ENCODE peak calls at places on chromosomes 3 and 15, in five cellular contexts. One of them, this sample, is unnamed.

GRCh38 chr3:147392083-147392916 is 14.0 kb downstream of the ZIC4 start:
- DNase-seq in astrocyte: no peak
- DNase-seq in tibial artery: no peak
- DNase-seq in mammary epithelial cell: no peak
- DNase-seq in K562: no peak
- DNase-seq in this sample: no peak

GRCh38 chr15:71800835-71801745 is 9.3 kb upstream of the NR2E3 start:
- DNase-seq in astrocyte: peak; percentile 63
- DNase-seq in tibial artery: no peak
- DNase-seq in mammary epithelial cell: peak; percentile 54
- DNase-seq in K562: peak; percentile 46
- DNase-seq in this sample: no peak

GRCh38 chr3:110815008-110815583 is 256.5 kb upstream of the NECTIN3 start:
- DNase-seq in astrocyte: peak; percentile 93
- DNase-seq in tibial artery: no peak
- DNase-seq in mammary epithelial cell: peak; percentile 66
- DNase-seq in K562: no peak
- DNase-seq in this sample: no peak

GRCh38 chr3:126389112-126389791 is 5.5 kb upstream of the CFAP100 start:
- DNase-seq in astrocyte: peak; percentile 59
- DNase-seq in tibial artery: peak; percentile 96
- DNase-seq in mammary epithelial cell: peak; percentile 69
- DNase-seq in K562: peak; percentile 75
- DNase-seq in this sample: peak; percentile 90

GRCh38 chr3:185779461-185779860 is 45.4 kb downstream of the IGF2BP2 start:
- DNase-seq in astrocyte: no peak
- DNase-seq in tibial artery: no peak
- DNase-seq in mammary epithelial cell: no peak
- DNase-seq in K562: no peak
- DNase-seq in this sample: no peak

GRCh38 chr3:5013021-5013906 is 34.0 kb downstream of the BHLHE40 start:
- DNase-seq in astrocyte: peak; percentile 62
- DNase-seq in tibial artery: no peak
- DNase-seq in mammary epithelial cell: peak; percentile 89
- DNase-seq in K562: peak; percentile 91
- DNase-seq in this sample: no peak

GRCh38 chr15:69282128-69282743 is 16.5 kb upstream of the PAQR5 start:
- DNase-seq in astrocyte: no peak
- DNase-seq in tibial artery: no peak
- DNase-seq in mammary epithelial cell: no peak
- DNase-seq in K562: no peak
- DNase-seq in this sample: no peak

GRCh38 chr3:123773681-123774431 is 110.3 kb downstream of the MYLK start:
- DNase-seq in astrocyte: peak; percentile 76
- DNase-seq in tibial artery: peak; percentile 53
- DNase-seq in mammary epithelial cell: no peak
- DNase-seq in K562: no peak
- DNase-seq in this sample: no peak

GRCh38 chr3:112775011-112775742 is 71.5 kb downstream of the CD200R1L start:
- DNase-seq in astrocyte: peak; percentile 91
- DNase-seq in tibial artery: no peak
- DNase-seq in mammary epithelial cell: no peak
- DNase-seq in K562: no peak
- DNase-seq in this sample: no peak

GRCh38 chr3:95926904-95927501 is 887.4 kb upstream of the EPHA6 start:
- DNase-seq in astrocyte: no peak
- DNase-seq in tibial artery: no peak
- DNase-seq in mammary epithelial cell: no peak
- DNase-seq in K562: no peak
- DNase-seq in this sample: no peak

GRCh38 chr3:57226156-57226555 is 1.4 kb upstream of the APPL1 start:
- DNase-seq in astrocyte: no peak
- DNase-seq in tibial artery: no peak
- DNase-seq in mammary epithelial cell: no peak
- DNase-seq in K562: no peak
- DNase-seq in this sample: no peak

GRCh38 chr3:30597131-30597768 is 9.2 kb upstream of the TGFBR2 start:
- DNase-seq in astrocyte: peak; percentile 93
- DNase-seq in tibial artery: no peak
- DNase-seq in mammary epithelial cell: peak; percentile 97
- DNase-seq in K562: no peak
- DNase-seq in this sample: no peak

GRCh38 chr3:12780776-12781175 is 15.7 kb upstream of the CAND2 start:
- DNase-seq in astrocyte: peak; percentile 16
- DNase-seq in tibial artery: no peak
- DNase-seq in mammary epithelial cell: no peak
- DNase-seq in K562: no peak
- DNase-seq in this sample: no peak

GRCh38 chr3:128987701-128988100 is 6.2 kb downstream of the CFAP92 start:
- DNase-seq in astrocyte: no peak
- DNase-seq in tibial artery: no peak
- DNase-seq in mammary epithelial cell: no peak
- DNase-seq in K562: no peak
- DNase-seq in this sample: no peak

GRCh38 chr15:25693321-25694237 is 169.5 kb downstream of the ATP10A start:
- DNase-seq in astrocyte: no peak
- DNase-seq in tibial artery: no peak
- DNase-seq in mammary epithelial cell: no peak
- DNase-seq in K562: peak; percentile 42
- DNase-seq in this sample: peak; percentile 36

GRCh38 chr3:159787191-159787590 is 201.4 kb upstream of the IL12A start:
- DNase-seq in astrocyte: peak; percentile 86
- DNase-seq in tibial artery: no peak
- DNase-seq in mammary epithelial cell: peak; percentile 94
- DNase-seq in K562: no peak
- DNase-seq in this sample: no peak

GRCh38 chr3:109050591-109051167 is 67.3 kb downstream of the MORC1 start:
- DNase-seq in astrocyte: peak; percentile 1
- DNase-seq in tibial artery: no peak
- DNase-seq in mammary epithelial cell: peak; percentile 7
- DNase-seq in K562: peak; percentile 11
- DNase-seq in this sample: no peak

GRCh38 chr15:47720555-47720954 is 3.2 kb downstream of the SEMA6D start:
- DNase-seq in astrocyte: peak; percentile 16
- DNase-seq in tibial artery: no peak
- DNase-seq in mammary epithelial cell: no peak
- DNase-seq in K562: no peak
- DNase-seq in this sample: no peak

GRCh38 chr3:170222647-170223541 is 670 bp downstream of the PRKCI start:
- DNase-seq in astrocyte: no peak
- DNase-seq in tibial artery: peak; percentile 39
- DNase-seq in mammary epithelial cell: peak; percentile 51
- DNase-seq in K562: peak; percentile 75
- DNase-seq in this sample: no peak

GRCh38 chr15:67133738-67134576 is 68.6 kb downstream of the SMAD3 start:
- DNase-seq in astrocyte: peak; percentile 82
- DNase-seq in tibial artery: no peak
- DNase-seq in mammary epithelial cell: peak; percentile 68
- DNase-seq in K562: no peak
- DNase-seq in this sample: no peak

GRCh38 chr3:100868894-100869293 is 124.3 kb downstream of the ABI3BP start:
- DNase-seq in astrocyte: no peak
- DNase-seq in tibial artery: no peak
- DNase-seq in mammary epithelial cell: no peak
- DNase-seq in K562: no peak
- DNase-seq in this sample: no peak

GRCh38 chr15:95347846-95348245 is 982.7 kb upstream of the NR2F2 start:
- DNase-seq in astrocyte: no peak
- DNase-seq in tibial artery: no peak
- DNase-seq in mammary epithelial cell: no peak
- DNase-seq in K562: no peak
- DNase-seq in this sample: no peak

GRCh38 chr3:126665221-126665936 is 10.5 kb upstream of the TXNRD3 start:
- DNase-seq in astrocyte: no peak
- DNase-seq in tibial artery: no peak
- DNase-seq in mammary epithelial cell: no peak
- DNase-seq in K562: no peak
- DNase-seq in this sample: no peak

GRCh38 chr15:57903626-57904025 is 161.9 kb downstream of the ALDH1A2 start:
- DNase-seq in astrocyte: no peak
- DNase-seq in tibial artery: no peak
- DNase-seq in mammary epithelial cell: no peak
- DNase-seq in K562: no peak
- DNase-seq in this sample: no peak

GRCh38 chr15:31510003-31510402 is 183.4 kb downstream of the KLF13 start:
- DNase-seq in astrocyte: no peak
- DNase-seq in tibial artery: no peak
- DNase-seq in mammary epithelial cell: no peak
- DNase-seq in K562: no peak
- DNase-seq in this sample: no peak

GRCh38 chr3:66372681-66373350 is 128.0 kb downstream of the LRIG1 start:
- DNase-seq in astrocyte: no peak
- DNase-seq in tibial artery: no peak
- DNase-seq in mammary epithelial cell: no peak
- DNase-seq in K562: no peak
- DNase-seq in this sample: peak; percentile 64

GRCh38 chr3:126294211-126294801 is 62.9 kb downstream of the KLF15 start:
- DNase-seq in astrocyte: no peak
- DNase-seq in tibial artery: no peak
- DNase-seq in mammary epithelial cell: no peak
- DNase-seq in K562: no peak
- DNase-seq in this sample: no peak

GRCh38 chr15:66761723-66762595 is 59.9 kb downstream of the SMAD6 start:
- DNase-seq in astrocyte: peak; percentile 45
- DNase-seq in tibial artery: no peak
- DNase-seq in mammary epithelial cell: peak; percentile 53
- DNase-seq in K562: no peak
- DNase-seq in this sample: peak; percentile 8

GRCh38 chr15:46151786-46152185 is 517.0 kb downstream of the SQOR start:
- DNase-seq in astrocyte: no peak
- DNase-seq in tibial artery: no peak
- DNase-seq in mammary epithelial cell: no peak
- DNase-seq in K562: no peak
- DNase-seq in this sample: no peak

GRCh38 chr3:196177567-196177966 is 33.6 kb downstream of the ZDHHC19 start:
- DNase-seq in astrocyte: no peak
- DNase-seq in tibial artery: no peak
- DNase-seq in mammary epithelial cell: no peak
- DNase-seq in K562: no peak
- DNase-seq in this sample: no peak
- H3K4me1 ChIP-seq in astrocyte: peaks cover 10% of the 10 kb centered on the region
- H3K4me1 ChIP-seq in tibial artery: no peaks in the 10 kb centered on the region
- H3K4me1 ChIP-seq in mammary epithelial cell: peaks cover 15% of the 10 kb centered on the region
- H3K4me1 ChIP-seq in K562: peaks cover 59% of the 10 kb centered on the region
- H3K4me1 ChIP-seq in this sample: no peaks in the 10 kb centered on the region

GRCh38 chr3:40317061-40317676 is 7.7 kb downstream of the EIF1B start:
- DNase-seq in astrocyte: peak; percentile 36
- DNase-seq in tibial artery: peak; percentile 53
- DNase-seq in mammary epithelial cell: peak; percentile 29
- DNase-seq in K562: peak; percentile 68
- DNase-seq in this sample: no peak
- TF ChIP-seq CTCF in astrocyte: peak; percentile 88
- TF ChIP-seq CTCF in tibial artery: peak; percentile 86
- TF ChIP-seq CTCF in mammary epithelial cell: peak; percentile 80
- TF ChIP-seq CTCF in K562: peak; percentile 83
- TF ChIP-seq CTCF in this sample: peak; percentile 86

DNA sequence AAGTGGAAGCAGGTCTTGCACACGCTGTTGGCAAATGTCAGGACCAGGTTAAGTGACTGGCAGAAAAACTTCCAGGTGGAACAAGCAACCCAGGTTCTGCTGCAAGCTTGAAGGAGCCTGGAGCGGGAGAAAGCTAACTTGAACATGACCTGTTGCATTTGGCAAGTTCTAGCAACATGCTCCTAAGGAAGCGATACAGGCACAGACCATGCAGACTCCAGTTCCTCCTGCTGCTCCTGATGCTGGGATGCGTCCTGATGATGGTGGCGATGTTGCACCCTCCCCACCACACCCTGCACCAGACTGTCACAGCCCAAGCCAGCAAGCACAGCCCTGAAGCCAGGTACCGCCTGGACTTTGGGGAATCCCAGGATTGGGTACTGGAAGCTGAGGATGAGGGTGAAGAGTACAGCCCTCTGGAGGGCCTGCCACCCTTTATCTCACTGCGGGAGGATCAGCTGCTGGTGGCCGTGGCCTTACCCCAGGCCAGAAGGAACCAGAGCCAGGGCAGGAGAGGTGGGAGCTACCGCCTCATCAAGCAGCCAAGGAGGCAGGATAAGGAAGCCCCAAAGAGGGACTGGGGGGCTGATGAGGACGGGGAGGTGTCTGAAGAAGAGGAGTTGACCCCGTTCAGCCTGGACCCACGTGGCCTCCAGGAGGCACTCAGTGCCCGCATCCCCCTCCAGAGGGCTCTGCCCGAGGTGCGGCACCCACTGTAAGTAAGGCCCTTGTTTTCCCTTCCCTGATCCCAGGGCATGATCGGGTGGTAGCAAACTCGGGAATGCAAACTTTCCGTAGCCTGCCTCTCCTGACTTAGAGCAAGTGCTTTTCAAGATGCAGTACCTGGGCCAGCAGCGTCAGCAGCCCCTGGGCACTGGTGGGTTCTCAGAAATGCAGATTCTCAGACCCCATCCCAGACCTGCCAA is 759 bp downstream of the GALNT15 start:
- DNase-seq in astrocyte: peak; percentile 33
- DNase-seq in tibial artery: no peak
- DNase-seq in mammary epithelial cell: no peak
- DNase-seq in K562: no peak
- DNase-seq in this sample: no peak
- H3K27ac ChIP-seq in astrocyte: peak overlapping the region; percentile 72
- H3K27ac ChIP-seq in tibial artery: peak overlapping the region; percentile 62
- H3K27ac ChIP-seq in mammary epithelial cell: no peak overlapping the region
- H3K27ac ChIP-seq in K562: no peak overlapping the region
- H3K27ac ChIP-seq in this sample: peak overlapping the region; percentile 77

DNA sequence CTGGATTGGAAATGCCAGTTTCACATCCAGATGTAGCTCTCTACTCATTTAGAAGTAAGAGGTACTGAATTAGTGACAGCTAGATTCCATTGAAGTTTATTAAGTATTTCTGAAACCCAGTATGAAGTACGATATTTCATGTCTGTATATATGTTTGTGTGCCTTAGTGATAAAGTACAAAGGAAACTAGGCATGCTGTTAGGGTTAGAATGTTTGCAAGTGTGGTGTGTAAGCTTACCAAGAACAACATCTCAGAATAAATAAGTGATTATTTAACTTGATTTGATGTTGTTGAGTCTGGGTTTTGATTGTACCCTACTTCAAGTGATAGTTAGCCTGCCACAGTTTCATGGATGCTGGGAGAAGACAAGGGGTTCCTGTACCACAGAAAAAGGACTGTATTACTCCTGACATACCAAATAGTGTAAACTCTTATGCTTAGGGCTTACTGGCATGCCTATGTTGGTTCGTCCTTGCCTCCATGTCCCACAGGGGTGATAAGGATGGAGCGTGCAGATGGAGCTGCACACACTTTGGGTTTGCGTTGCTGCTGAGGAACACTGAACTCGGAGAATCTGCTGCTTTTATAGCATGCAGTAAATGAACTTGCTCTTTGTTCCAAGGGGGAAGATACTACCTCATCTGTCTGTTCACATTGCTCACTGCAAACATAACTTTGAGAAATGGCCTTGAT is 43.6 kb downstream of the FNDC3B start:
- DNase-seq in astrocyte: no peak
- DNase-seq in tibial artery: no peak
- DNase-seq in mammary epithelial cell: no peak
- DNase-seq in K562: no peak
- DNase-seq in this sample: no peak
- H3K4me1 ChIP-seq in astrocyte: peaks cover 45% of the 10 kb centered on the region
- H3K4me1 ChIP-seq in tibial artery: peaks cover 83% of the 10 kb centered on the region
- H3K4me1 ChIP-seq in mammary epithelial cell: peaks cover 16% of the 10 kb centered on the region
- H3K4me1 ChIP-seq in K562: peaks cover 4% of the 10 kb centered on the region
- H3K4me1 ChIP-seq in this sample: peaks cover 78% of the 10 kb centered on the region

GRCh38 chr15:40358492-40359353 is 704 bp downstream of the DISP2 start:
- DNase-seq in astrocyte: no peak
- DNase-seq in tibial artery: no peak
- DNase-seq in mammary epithelial cell: no peak
- DNase-seq in K562: peak; percentile 52
- DNase-seq in this sample: no peak
- TF ChIP-seq CTCF in astrocyte: no peak
- TF ChIP-seq CTCF in tibial artery: no peak
- TF ChIP-seq CTCF in mammary epithelial cell: peak; percentile 6
- TF ChIP-seq CTCF in K562: no peak
- TF ChIP-seq CTCF in this sample: no peak

This sample was measured in left ventricle myocardium inferior.